ENCODE peak calls at places on chromosome 11, in six cellular contexts. One of them, this sample, is unnamed.

GRCh38 chr11:82046778-82047177 is 686.9 kb downstream of the FAM181B start:
- DNase-seq in Calu3: no peak
- DNase-seq in pancreas: no peak
- DNase-seq in PC-3: no peak
- DNase-seq in suprapubic skin: no peak
- DNase-seq in A549: no peak
- DNase-seq in this sample: peak

GRCh38 chr11:116849491-116849890 is 12.1 kb upstream of the APOA1 start:
- DNase-seq in Calu3: no peak
- DNase-seq in pancreas: no peak
- DNase-seq in PC-3: no peak
- DNase-seq in suprapubic skin: no peak
- DNase-seq in A549: no peak
- DNase-seq in this sample: no peak

GRCh38 chr11:82750643-82751139 is 17.0 kb upstream of the FAM181B start:
- DNase-seq in Calu3: no peak
- DNase-seq in pancreas: no peak
- DNase-seq in PC-3: no peak
- DNase-seq in suprapubic skin: no peak
- DNase-seq in A549: no peak
- DNase-seq in this sample: no peak

GRCh38 chr11:11640996-11641395 is 19.2 kb upstream of the GALNT18 start:
- DNase-seq in Calu3: no peak
- DNase-seq in pancreas: no peak
- DNase-seq in PC-3: no peak
- DNase-seq in suprapubic skin: no peak
- DNase-seq in A549: no peak
- DNase-seq in this sample: no peak

GRCh38 chr11:45025716-45026492 is 75.2 kb upstream of the TP53I11 start:
- DNase-seq in Calu3: no peak
- DNase-seq in pancreas: no peak
- DNase-seq in PC-3: no peak
- DNase-seq in suprapubic skin: peak
- DNase-seq in A549: no peak
- DNase-seq in this sample: no peak

GRCh38 chr11:13283636-13284035 is 6.0 kb downstream of the BMAL1 start:
- DNase-seq in Calu3: no peak
- DNase-seq in pancreas: no peak
- DNase-seq in PC-3: no peak
- DNase-seq in suprapubic skin: no peak
- DNase-seq in A549: no peak
- DNase-seq in this sample: no peak

GRCh38 chr11:48141475-48142100 is 75.0 kb upstream of the OR4B1 start:
- DNase-seq in Calu3: no peak
- DNase-seq in pancreas: no peak
- DNase-seq in PC-3: peak
- DNase-seq in suprapubic skin: no peak
- DNase-seq in A549: no peak
- DNase-seq in this sample: peak

GRCh38 chr11:130478204-130478701 is 29.8 kb downstream of the ADAMTS15 start:
- DNase-seq in Calu3: peak
- DNase-seq in pancreas: no peak
- DNase-seq in PC-3: peak
- DNase-seq in suprapubic skin: no peak
- DNase-seq in A549: peak
- DNase-seq in this sample: peak

GRCh38 chr11:60349990-60350389 is 22.9 kb downstream of the MS4A6E start:
- DNase-seq in Calu3: no peak
- DNase-seq in pancreas: no peak
- DNase-seq in PC-3: no peak
- DNase-seq in suprapubic skin: no peak
- DNase-seq in A549: no peak
- DNase-seq in this sample: no peak

GRCh38 chr11:15327786-15328231 is 213.1 kb downstream of the INSC start:
- DNase-seq in Calu3: peak
- DNase-seq in pancreas: peak
- DNase-seq in PC-3: peak
- DNase-seq in suprapubic skin: no peak
- DNase-seq in A549: peak
- DNase-seq in this sample: peak

GRCh38 chr11:94885581-94885980 is 87.8 kb downstream of the CWC15 start:
- DNase-seq in Calu3: no peak
- DNase-seq in pancreas: no peak
- DNase-seq in PC-3: peak
- DNase-seq in suprapubic skin: no peak
- DNase-seq in A549: no peak
- DNase-seq in this sample: no peak

GRCh38 chr11:120956710-120957500 is 67.0 kb upstream of the TBCEL start:
- DNase-seq in Calu3: no peak
- DNase-seq in pancreas: peak
- DNase-seq in PC-3: no peak
- DNase-seq in suprapubic skin: no peak
- DNase-seq in A549: no peak
- DNase-seq in this sample: no peak

GRCh38 chr11:100512475-100512874 is 174.6 kb upstream of the ARHGAP42 start:
- DNase-seq in Calu3: no peak
- DNase-seq in pancreas: no peak
- DNase-seq in PC-3: no peak
- DNase-seq in suprapubic skin: no peak
- DNase-seq in A549: no peak
- DNase-seq in this sample: peak

GRCh38 chr11:60193687-60194433 is 11.0 kb upstream of the MS4A6A start:
- DNase-seq in Calu3: peak
- DNase-seq in pancreas: no peak
- DNase-seq in PC-3: peak
- DNase-seq in suprapubic skin: no peak
- DNase-seq in A549: peak
- DNase-seq in this sample: peak

GRCh38 chr11:107679255-107680024 is 32.4 kb downstream of the SLN start:
- DNase-seq in Calu3: no peak
- DNase-seq in pancreas: no peak
- DNase-seq in PC-3: no peak
- DNase-seq in suprapubic skin: no peak
- DNase-seq in A549: no peak
- DNase-seq in this sample: no peak

GRCh38 chr11:118908931-118909618 is 16.7 kb downstream of the BCL9L start:
- DNase-seq in Calu3: no peak
- DNase-seq in pancreas: peak
- DNase-seq in PC-3: peak
- DNase-seq in suprapubic skin: no peak
- DNase-seq in A549: no peak
- DNase-seq in this sample: peak

GRCh38 chr11:62555464-62556092 is 9.0 kb upstream of the AHNAK start:
- DNase-seq in Calu3: no peak
- DNase-seq in pancreas: no peak
- DNase-seq in PC-3: peak
- DNase-seq in suprapubic skin: no peak
- DNase-seq in A549: peak
- DNase-seq in this sample: peak

GRCh38 chr11:14424096-14424495 is 65.1 kb upstream of the RRAS2 start:
- DNase-seq in Calu3: no peak
- DNase-seq in pancreas: no peak
- DNase-seq in PC-3: peak
- DNase-seq in suprapubic skin: no peak
- DNase-seq in A549: no peak
- DNase-seq in this sample: no peak

GRCh38 chr11:115333106-115333505 is 171.1 kb downstream of the CADM1 start:
- DNase-seq in Calu3: no peak
- DNase-seq in pancreas: no peak
- DNase-seq in PC-3: no peak
- DNase-seq in suprapubic skin: no peak
- DNase-seq in A549: no peak
- DNase-seq in this sample: peak

GRCh38 chr11:115325523-115325922 is 178.7 kb downstream of the CADM1 start:
- DNase-seq in Calu3: no peak
- DNase-seq in pancreas: no peak
- DNase-seq in PC-3: no peak
- DNase-seq in suprapubic skin: no peak
- DNase-seq in A549: no peak
- DNase-seq in this sample: no peak

GRCh38 chr11:115334932-115335788 is 169.1 kb downstream of the CADM1 start:
- DNase-seq in Calu3: no peak
- DNase-seq in pancreas: no peak
- DNase-seq in PC-3: peak
- DNase-seq in suprapubic skin: no peak
- DNase-seq in A549: peak
- DNase-seq in this sample: peak

GRCh38 chr11:115333951-115334350 is 170.3 kb downstream of the CADM1 start:
- DNase-seq in Calu3: no peak
- DNase-seq in pancreas: no peak
- DNase-seq in PC-3: no peak
- DNase-seq in suprapubic skin: no peak
- DNase-seq in A549: no peak
- DNase-seq in this sample: no peak

DNA sequence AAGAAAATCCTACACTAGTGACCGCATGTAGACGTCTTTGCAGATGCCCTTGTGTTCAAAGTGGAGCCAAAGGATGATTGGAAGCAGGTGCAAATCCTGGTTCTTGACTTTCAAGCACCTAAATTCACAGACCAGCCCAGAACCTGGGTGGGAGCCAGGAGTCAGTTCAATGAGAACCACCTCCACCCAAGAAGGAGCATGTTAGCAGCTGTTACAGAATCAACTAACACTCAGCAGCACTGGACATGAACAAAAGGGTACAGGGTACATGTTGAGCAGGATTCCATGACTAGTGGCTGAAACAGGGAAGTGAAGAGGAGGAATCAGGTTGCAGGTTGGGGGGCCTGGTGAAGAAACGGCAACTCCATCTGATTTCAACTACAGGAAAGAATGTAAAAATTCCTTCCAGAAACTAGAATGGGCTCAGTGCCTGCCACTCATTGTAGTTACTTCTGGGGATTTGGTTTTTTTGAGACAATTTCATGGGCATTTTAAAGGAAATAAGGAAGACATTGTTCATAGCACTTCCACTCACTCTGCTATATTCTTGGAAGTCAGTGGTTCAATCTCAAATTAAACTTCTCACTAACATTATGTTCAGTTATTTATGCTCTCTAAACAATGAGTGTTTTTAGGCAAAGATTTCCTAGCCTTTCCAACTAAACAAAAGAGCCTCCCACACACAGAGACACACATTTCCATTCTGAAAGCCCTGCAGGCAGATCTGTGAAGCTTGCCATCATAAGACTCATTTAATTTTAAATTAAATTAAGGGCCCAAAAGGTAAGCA is 173.3 kb downstream of the CADM1 start:
- DNase-seq in Calu3: no peak
- DNase-seq in pancreas: no peak
- DNase-seq in PC-3: no peak
- DNase-seq in suprapubic skin: no peak
- DNase-seq in A549: no peak
- DNase-seq in this sample: no peak
- TF ChIP-seq CTCF in Calu3: no peak
- TF ChIP-seq CTCF in pancreas: no peak
- TF ChIP-seq CTCF in PC-3: no peak
- TF ChIP-seq CTCF in suprapubic skin: no peak
- TF ChIP-seq CTCF in A549: no peak
- TF ChIP-seq CTCF in this sample: no peak

GRCh38 chr11:35714882-35715612 is 52.5 kb downstream of the TRIM44 start:
- DNase-seq in Calu3: no peak
- DNase-seq in pancreas: no peak
- DNase-seq in PC-3: peak
- DNase-seq in suprapubic skin: no peak
- DNase-seq in A549: no peak
- DNase-seq in this sample: no peak

GRCh38 chr11:35709386-35709785 is 46.8 kb downstream of the TRIM44 start:
- DNase-seq in Calu3: no peak
- DNase-seq in pancreas: no peak
- DNase-seq in PC-3: no peak
- DNase-seq in suprapubic skin: no peak
- DNase-seq in A549: no peak
- DNase-seq in this sample: no peak

GRCh38 chr11:35711924-35712323 is 49.3 kb downstream of the TRIM44 start:
- DNase-seq in Calu3: no peak
- DNase-seq in pancreas: no peak
- DNase-seq in PC-3: no peak
- DNase-seq in suprapubic skin: no peak
- DNase-seq in A549: no peak
- DNase-seq in this sample: no peak

GRCh38 chr11:35712533-35712932 is 50.0 kb downstream of the TRIM44 start:
- DNase-seq in Calu3: no peak
- DNase-seq in pancreas: no peak
- DNase-seq in PC-3: no peak
- DNase-seq in suprapubic skin: no peak
- DNase-seq in A549: no peak
- DNase-seq in this sample: no peak

GRCh38 chr11:35711173-35711910 is 48.8 kb downstream of the TRIM44 start:
- DNase-seq in Calu3: no peak
- DNase-seq in pancreas: no peak
- DNase-seq in PC-3: peak
- DNase-seq in suprapubic skin: no peak
- DNase-seq in A549: no peak
- DNase-seq in this sample: peak
- TF ChIP-seq CTCF in Calu3: no peak
- TF ChIP-seq CTCF in pancreas: no peak
- TF ChIP-seq CTCF in PC-3: peak
- TF ChIP-seq CTCF in suprapubic skin: peak
- TF ChIP-seq CTCF in A549: no peak
- TF ChIP-seq CTCF in this sample: no peak

DNA sequence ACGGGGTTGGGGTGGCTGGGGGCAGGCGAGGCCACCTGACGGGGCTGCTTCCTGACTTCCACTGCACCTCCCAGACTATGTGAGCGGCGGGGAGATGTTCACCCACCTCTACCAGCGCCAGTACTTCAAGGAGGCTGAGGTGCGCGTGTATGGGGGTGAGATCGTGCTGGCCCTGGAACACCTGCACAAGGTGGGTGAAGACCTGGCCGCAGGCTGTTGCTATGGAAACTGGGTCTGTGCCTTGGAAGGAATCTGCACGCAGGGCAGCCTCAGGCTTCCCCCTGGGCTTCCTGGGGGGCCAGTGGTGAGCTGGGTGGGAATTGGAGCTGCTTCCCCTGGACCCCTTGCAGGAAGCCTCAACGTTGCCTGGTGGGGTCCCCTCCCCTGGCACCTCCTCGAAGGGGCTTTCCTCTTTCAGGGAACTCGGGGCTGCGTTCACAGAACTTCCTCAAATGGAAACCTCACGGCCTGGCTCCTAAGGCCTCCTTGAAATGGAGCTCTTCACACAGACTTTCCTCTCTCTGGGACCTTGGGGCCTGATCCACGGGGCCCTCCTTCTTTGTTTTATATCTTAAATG is 1.5 kb downstream of the RPS6KA4 start:
- DNase-seq in Calu3: no peak
- DNase-seq in pancreas: no peak
- DNase-seq in PC-3: no peak
- DNase-seq in suprapubic skin: no peak
- DNase-seq in A549: no peak
- DNase-seq in this sample: no peak
- TF ChIP-seq CTCF in Calu3: no peak
- TF ChIP-seq CTCF in pancreas: no peak
- TF ChIP-seq CTCF in PC-3: no peak
- TF ChIP-seq CTCF in suprapubic skin: no peak
- TF ChIP-seq CTCF in A549: no peak
- TF ChIP-seq CTCF in this sample: no peak

DNA sequence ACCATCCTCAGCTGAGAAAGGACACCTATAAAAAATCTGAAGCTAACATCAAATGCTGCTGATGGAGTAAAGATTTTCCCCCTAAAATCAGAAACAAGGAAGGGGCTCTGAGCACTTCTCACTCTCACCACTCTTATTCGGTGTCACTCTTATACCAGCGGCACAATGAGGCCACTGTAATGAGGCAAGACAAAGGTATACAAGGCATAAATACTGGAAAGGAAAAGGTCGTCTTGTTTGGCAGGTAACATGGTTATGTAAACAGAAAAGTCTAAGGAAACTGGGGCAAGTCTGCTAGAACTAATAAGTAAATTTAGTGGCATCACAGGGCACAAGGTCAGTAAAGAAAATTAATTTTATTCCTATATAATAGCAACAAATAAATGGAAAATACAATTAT is 8.1 kb upstream of the MOB2 start:
- DNase-seq in Calu3: peak
- DNase-seq in pancreas: no peak
- DNase-seq in PC-3: peak
- DNase-seq in suprapubic skin: no peak
- DNase-seq in A549: no peak
- DNase-seq in this sample: no peak
- TF ChIP-seq CTCF in Calu3: no peak
- TF ChIP-seq CTCF in pancreas: no peak
- TF ChIP-seq CTCF in PC-3: no peak
- TF ChIP-seq CTCF in suprapubic skin: no peak
- TF ChIP-seq CTCF in A549: no peak
- TF ChIP-seq CTCF in this sample: no peak

This sample was measured in MCF 10A.